ENCODE peak calls at places on chromosomes 5 and 9, in seven cellular contexts. B is A549, U is tibial nerve, Z is HepG2, C is stomach, O is K562, J is H1. E is an unnamed sample.

GRCh38 chr5:68396722-68397121 is 181.2 kb downstream of the PIK3R1 start:
- DNase-seq in B (peak), U (no peak), Z (peak), C (peak), O (no peak), J (no peak), E (no peak)

GRCh38 chr5:120545951-120546350 is 81.9 kb downstream of the PRR16 start:
- DNase-seq in B (no peak), U (no peak), Z (no peak), C (no peak), O (no peak), J (no peak), E (no peak)

GRCh38 chr9:94975480-94976452 is 249.3 kb downstream of the AOPEP start:
- DNase-seq in B (no peak), U (no peak), Z (peak), C (no peak), O (no peak), J (no peak), E (no peak)

GRCh38 chr5:145587308-145588071 is 247.7 kb downstream of the PRELID2 start:
- DNase-seq in B (peak), U (no peak), Z (peak), C (no peak), O (peak), J (no peak), E (no peak)

GRCh38 chr9:136625101-136626065 is 37.3 kb upstream of the EGFL7 start:
- DNase-seq in B (peak), U (peak), Z (peak), C (peak), O (peak), J (peak), E (peak)

GRCh38 chr5:151257731-151258715 is 5.0 kb downstream of the GM2A start:
- DNase-seq in B (no peak), U (no peak), Z (no peak), C (no peak), O (no peak), J (no peak), E (no peak)

GRCh38 chr9:111301195-111301594 is 28.8 kb downstream of the OR2K2 start:
- DNase-seq in B (no peak), U (no peak), Z (no peak), C (no peak), O (no peak), J (no peak), E (no peak)

GRCh38 chr5:73230264-73231244 is 57.6 kb downstream of the TMEM174 start:
- DNase-seq in B (no peak), U (no peak), Z (no peak), C (no peak), O (no peak), J (peak), E (no peak)

GRCh38 chr5:108801776-108802175 is 54.1 kb downstream of the FER start:
- DNase-seq in B (peak), U (no peak), Z (peak), C (no peak), O (peak), J (no peak), E (no peak)

GRCh38 chr5:95782166-95782565 is 40.4 kb downstream of the GLRX start:
- DNase-seq in B (no peak), U (no peak), Z (no peak), C (no peak), O (no peak), J (no peak), E (no peak)

GRCh38 chr9:121640076-121640475 is 11.4 kb upstream of the DAB2IP start:
- DNase-seq in B (peak), U (no peak), Z (peak), C (peak), O (peak), J (peak), E (peak)

GRCh38 chr9:87725900-87726709 is at the start of gene CTSL:
- DNase-seq in B (peak), U (peak), Z (peak), C (peak), O (peak), J (peak), E (peak)

GRCh38 chr5:4374866-4375265 is 765.3 kb upstream of the ADAMTS16 start:
- DNase-seq in B (no peak), U (no peak), Z (no peak), C (no peak), O (peak), J (no peak), E (no peak)

GRCh38 chr5:285991-286557 is 14.6 kb downstream of the PDCD6 start:
- DNase-seq in B (no peak), U (no peak), Z (no peak), C (no peak), O (no peak), J (no peak), E (no peak)

GRCh38 chr9:92140074-92140753 is 25.0 kb upstream of the SPTLC1 start:
- DNase-seq in B (peak), U (peak), Z (peak), C (peak), O (peak), J (peak), E (peak)

GRCh38 chr5:45694255-45694834 is 1.8 kb downstream of the HCN1 start:
- DNase-seq in B (no peak), U (no peak), Z (no peak), C (no peak), O (no peak), J (no peak), E (no peak)

GRCh38 chr9:112332977-112333638 is at the start of gene PTBP3:
- DNase-seq in B (peak), U (peak), Z (peak), C (peak), O (peak), J (peak), E (peak)

GRCh38 chr9:105901514-105902109 is 207.3 kb downstream of the TMEM38B start:
- DNase-seq in B (peak), U (no peak), Z (peak), C (no peak), O (peak), J (peak), E (no peak)

GRCh38 chr5:33713087-33713486 is 178.7 kb downstream of the ADAMTS12 start:
- DNase-seq in B (no peak), U (no peak), Z (no peak), C (no peak), O (no peak), J (no peak), E (no peak)

GRCh38 chr5:78327761-78328510 is 32.5 kb upstream of the SCAMP1 start:
- DNase-seq in B (no peak), U (no peak), Z (no peak), C (peak), O (no peak), J (no peak), E (no peak)

GRCh38 chr9:31740705-31741104 is 643.7 kb upstream of the ACO1 start:
- DNase-seq in B (no peak), U (no peak), Z (no peak), C (no peak), O (no peak), J (no peak), E (no peak)

GRCh38 chr5:147332643-147333042 is 97.8 kb downstream of the STK32A start:
- DNase-seq in B (no peak), U (no peak), Z (no peak), C (no peak), O (no peak), J (no peak), E (no peak)

GRCh38 chr5:119270955-119271757 is 84.7 kb upstream of the TNFAIP8 start:
- DNase-seq in B (no peak), U (no peak), Z (no peak), C (peak), O (no peak), J (no peak), E (no peak)

GRCh38 chr9:133823189-133824105 is 85.3 kb upstream of the SARDH start:
- DNase-seq in B (no peak), U (no peak), Z (no peak), C (no peak), O (no peak), J (no peak), E (no peak)

GRCh38 chr9:133421615-133422542 is at the start of gene ADAMTS13:
- DNase-seq in B (peak), U (no peak), Z (peak), C (no peak), O (peak), J (no peak), E (no peak)

GRCh38 chr5:178114325-178115135 is 1.2 kb downstream of the N4BP3 start:
- DNase-seq in B (no peak), U (no peak), Z (no peak), C (peak), O (no peak), J (no peak), E (no peak)
- H3K4me3 ChIP-seq in B (peak), U (peak), Z (peak), C (peak), O (peak), J (peak), E (no peak)

DNA sequence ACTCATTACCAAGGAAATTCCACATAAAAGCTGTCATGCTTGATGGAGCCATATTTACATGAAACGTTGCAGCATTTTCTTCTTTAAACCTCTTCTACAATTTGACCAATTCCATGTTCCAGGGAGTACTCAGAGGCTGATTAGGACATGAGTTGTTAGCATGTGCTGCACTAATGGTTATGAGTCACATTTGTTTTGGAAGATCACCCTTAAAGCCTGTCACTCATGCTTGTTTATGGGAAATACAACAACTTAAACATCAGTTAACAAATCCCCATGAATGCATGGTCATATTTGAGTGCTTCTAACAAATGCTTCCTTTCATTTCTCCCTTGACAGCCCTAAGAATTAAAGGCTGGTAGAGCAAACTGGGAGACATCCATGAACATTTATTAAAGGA is 156.1 kb downstream of the GHR start:
- DNase-seq in B (no peak), U (no peak), Z (no peak), C (no peak), O (no peak), J (no peak), E (no peak)
- TF ChIP-seq EP300 in B (no peak), U (no peak), Z (no peak), C (no peak), O (no peak), J (no peak), E (no peak)

DNA sequence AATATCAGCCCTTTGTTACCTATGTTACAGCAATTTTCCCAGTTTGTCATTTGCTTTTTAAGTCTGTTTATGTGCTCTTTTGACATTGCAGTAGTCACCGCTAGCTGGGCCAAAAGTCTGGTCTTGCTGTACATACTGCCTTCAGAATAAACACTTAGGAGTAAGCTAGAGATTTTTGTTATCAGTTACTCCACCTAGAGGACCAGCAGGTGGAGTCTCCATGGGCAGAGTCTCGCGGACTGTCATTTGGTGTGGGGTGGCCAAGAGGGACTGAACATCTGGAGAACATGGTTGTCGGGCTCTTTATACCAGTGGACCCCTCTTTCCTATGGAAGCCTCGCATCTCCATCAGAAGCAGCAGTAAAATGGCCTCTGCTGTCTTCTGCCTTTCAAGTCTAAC is 10.8 kb upstream of the MGAT1 start:
- DNase-seq in B (no peak), U (no peak), Z (no peak), C (no peak), O (peak), J (no peak), E (no peak)
- TF ChIP-seq CTCF in B (peak), U (no peak), Z (peak), C (no peak), O (peak), J (peak), E (no peak)

GRCh38 chr5:134512661-134512999 is 12.8 kb upstream of the JADE2 start:
- DNase-seq in B (no peak), U (no peak), Z (no peak), C (no peak), O (no peak), J (peak), E (no peak)

GRCh38 chr5:134508521-134509195 is 16.8 kb upstream of the JADE2 start:
- DNase-seq in B (no peak), U (no peak), Z (no peak), C (no peak), O (no peak), J (peak), E (no peak)

GRCh38 chr5:134511796-134512660 is 13.4 kb upstream of the JADE2 start:
- DNase-seq in B (no peak), U (peak), Z (peak), C (peak), O (peak), J (peak), E (peak)

GRCh38 chr5:134509308-134510040 is 16.0 kb upstream of the JADE2 start:
- DNase-seq in B (no peak), U (no peak), Z (peak), C (peak), O (no peak), J (peak), E (no peak)

DNA sequence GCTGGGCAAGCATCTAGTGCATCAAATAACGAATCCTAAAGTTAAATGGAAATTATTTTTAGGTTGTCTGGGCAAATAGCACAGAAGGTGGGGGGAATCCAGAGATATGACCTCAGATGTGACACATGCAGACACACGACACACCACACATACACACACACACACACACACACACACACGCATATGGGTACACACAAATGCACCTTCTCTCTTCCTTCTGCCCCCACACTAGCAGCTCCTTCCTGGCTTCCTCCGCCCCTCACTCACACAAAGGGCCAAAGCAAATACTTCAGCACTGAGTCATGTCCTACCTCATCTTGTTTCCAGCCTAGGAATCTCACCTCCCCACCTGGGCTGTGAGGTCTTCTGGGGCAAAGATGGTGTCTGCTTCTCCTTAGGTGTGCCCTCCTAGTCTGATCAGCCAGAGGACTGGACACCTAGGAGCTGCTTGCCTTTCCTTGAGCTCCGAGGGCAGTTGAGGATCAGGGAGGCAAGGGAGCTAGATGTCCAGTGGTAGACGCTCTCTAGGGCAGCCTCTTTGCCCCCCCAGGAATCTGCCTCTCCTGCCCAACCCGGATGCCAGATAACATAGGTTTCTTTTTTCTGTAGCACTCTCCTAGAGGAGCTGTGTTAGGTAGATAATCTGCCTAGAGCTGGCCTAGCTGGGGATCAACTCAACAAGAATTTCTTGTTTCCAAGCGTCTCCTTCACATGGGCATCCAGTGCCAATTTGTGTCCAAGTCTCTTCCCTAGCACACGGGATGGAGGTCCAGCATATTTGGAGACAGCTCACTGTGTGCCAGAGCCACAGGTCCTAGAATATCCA is 14.3 kb upstream of the JADE2 start:
- DNase-seq in B (no peak), U (no peak), Z (peak), C (no peak), O (peak), J (peak), E (no peak)
- H3K4me3 ChIP-seq in B (no peak), U (no peak), Z (peak), C (no peak), O (no peak), J (no peak), E (no peak)

GRCh38 chr5:103307470-103307869 is 48.9 kb downstream of the MACIR start:
- DNase-seq in B (no peak), U (no peak), Z (no peak), C (no peak), O (no peak), J (no peak), E (no peak)
- TF ChIP-seq EP300 in B (no peak), U (no peak), Z (no peak), C (no peak), O (no peak), J (no peak), E (no peak)

E was measured in ovary.